ENCODE peak calls at places on chromosomes 3 and 15, in five cellular contexts. N is WERI-Rb-1, F is mucosa of descending colon, T is cardiac muscle cell, Q is left ventricle myocardium inferior. V is an unnamed sample.

GRCh38 chr3:45644063-45644462 is 45.1 kb upstream of the SACM1L start:
- DNase-seq in N (no peak), F (no peak), T (no peak), Q (no peak), V (no peak)

GRCh38 chr3:189655617-189656016 is 24.4 kb downstream of the TP63 start:
- DNase-seq in N (no peak), F (no peak), T (no peak), Q (no peak), V (no peak)

GRCh38 chr3:133881987-133882825 is 13.5 kb downstream of the RAB6B start:
- DNase-seq in N (no peak), F (no peak), T (no peak), Q (no peak), V (no peak)

GRCh38 chr3:16482770-16483531 is 30.5 kb downstream of the RFTN1 start:
- DNase-seq in N (no peak), F (peak), T (no peak), Q (no peak), V (no peak)

GRCh38 chr15:88075102-88075501 is 181.4 kb downstream of the NTRK3 start:
- DNase-seq in N (no peak), F (no peak), T (no peak), Q (no peak), V (no peak)

GRCh38 chr3:43766672-43767465 is 76.1 kb downstream of the ABHD5 start:
- DNase-seq in N (no peak), F (no peak), T (no peak), Q (no peak), V (no peak)

GRCh38 chr3:152688313-152688712 is 146.6 kb upstream of the P2RY1 start:
- DNase-seq in N (peak), F (no peak), T (no peak), Q (no peak), V (no peak)

GRCh38 chr15:67674983-67675382 is 132.5 kb downstream of the MAP2K5 start:
- DNase-seq in N (no peak), F (no peak), T (no peak), Q (no peak), V (no peak)

GRCh38 chr3:52118156-52118875 is 35.9 kb downstream of the POC1A start:
- DNase-seq in N (no peak), F (no peak), T (no peak), Q (no peak), V (no peak)

GRCh38 chr3:30156586-30157498 is 449.6 kb upstream of the TGFBR2 start:
- DNase-seq in N (no peak), F (no peak), T (no peak), Q (no peak), V (no peak)

GRCh38 chr3:141929341-141929995 is 53.0 kb downstream of the ATP1B3 start:
- DNase-seq in N (no peak), F (no peak), T (no peak), Q (no peak), V (no peak)

GRCh38 chr3:129604942-129605592 is 1.4 kb downstream of the PLXND1 start:
- DNase-seq in N (no peak), F (no peak), T (no peak), Q (no peak), V (peak)

GRCh38 chr3:27715863-27716262 is 6.3 kb downstream of the EOMES start:
- DNase-seq in N (no peak), F (no peak), T (no peak), Q (no peak), V (no peak)

GRCh38 chr3:170692720-170693119 is 106.8 kb upstream of the SLC7A14 start:
- DNase-seq in N (no peak), F (no peak), T (no peak), Q (no peak), V (no peak)

GRCh38 chr3:128946411-128946810 is 47.5 kb downstream of the CFAP92 start:
- DNase-seq in N (no peak), F (no peak), T (no peak), Q (no peak), V (no peak)

GRCh38 chr3:100621251-100621650 is 11.8 kb downstream of the ADGRG7 start:
- DNase-seq in N (no peak), F (no peak), T (no peak), Q (no peak), V (no peak)

GRCh38 chr3:13884851-13885703 is 5.2 kb upstream of the WNT7A start:
- DNase-seq in N (peak), F (peak), T (peak), Q (no peak), V (peak)

GRCh38 chr15:42011074-42011473 is 9.8 kb downstream of the PLA2G4E start:
- DNase-seq in N (no peak), F (no peak), T (no peak), Q (no peak), V (no peak)

GRCh38 chr3:112856537-112856936 is 9.9 kb upstream of the CD200R1L start:
- DNase-seq in N (no peak), F (no peak), T (no peak), Q (no peak), V (no peak)

GRCh38 chr3:179671709-179672337 is 19.0 kb downstream of the USP13 start:
- DNase-seq in N (no peak), F (no peak), T (no peak), Q (no peak), V (no peak)

GRCh38 chr3:126258670-126259069 is 78.3 kb upstream of the ALDH1L1 start:
- DNase-seq in N (no peak), F (no peak), T (no peak), Q (no peak), V (no peak)

GRCh38 chr3:80357761-80358160 is 590.0 kb upstream of the ROBO1 start:
- DNase-seq in N (no peak), F (no peak), T (no peak), Q (no peak), V (no peak)

DNA sequence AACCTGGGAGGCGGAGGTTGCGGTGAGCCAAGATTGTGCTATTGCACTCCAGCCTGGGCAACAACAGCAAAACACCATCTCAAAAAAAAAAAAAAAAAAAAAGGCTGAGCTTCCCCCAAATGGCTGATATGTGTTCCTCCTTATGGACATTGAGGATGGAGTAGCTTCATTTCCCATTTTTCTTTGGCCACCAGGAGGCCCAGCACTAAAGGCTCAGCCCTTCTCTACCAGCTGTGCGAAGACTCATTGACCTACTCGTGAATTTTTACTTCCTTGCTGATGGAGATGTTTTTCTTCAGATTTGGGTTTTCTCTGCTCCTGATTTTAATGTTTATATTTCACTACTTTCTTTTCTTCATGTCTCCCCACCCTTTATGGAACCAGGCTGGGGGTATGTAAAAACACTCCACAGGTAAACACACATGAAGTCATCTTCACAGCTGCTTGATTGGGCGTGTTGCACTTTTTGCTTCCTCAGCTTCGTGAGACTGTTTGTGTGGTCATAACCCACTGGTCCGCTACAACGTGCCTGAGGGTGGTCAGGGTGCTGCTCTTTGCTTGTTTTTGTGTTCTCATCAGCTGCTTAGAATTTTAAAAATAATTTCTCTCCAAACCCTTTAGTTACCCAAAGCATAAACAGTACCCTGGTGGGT is 13.5 kb downstream of the SEMA4B start:
- DNase-seq in N (no peak), F (no peak), T (no peak), Q (no peak), V (no peak)
- TF ChIP-seq CTCF in N (peak), F (no peak), T (peak), Q (peak), V (peak)

GRCh38 chr3:72006631-72007556 is 221.9 kb upstream of the PROK2 start:
- DNase-seq in N (no peak), F (no peak), T (no peak), Q (no peak), V (no peak)
- TF ChIP-seq CTCF in N (no peak), F (no peak), T (no peak), Q (no peak), V (no peak)

DNA sequence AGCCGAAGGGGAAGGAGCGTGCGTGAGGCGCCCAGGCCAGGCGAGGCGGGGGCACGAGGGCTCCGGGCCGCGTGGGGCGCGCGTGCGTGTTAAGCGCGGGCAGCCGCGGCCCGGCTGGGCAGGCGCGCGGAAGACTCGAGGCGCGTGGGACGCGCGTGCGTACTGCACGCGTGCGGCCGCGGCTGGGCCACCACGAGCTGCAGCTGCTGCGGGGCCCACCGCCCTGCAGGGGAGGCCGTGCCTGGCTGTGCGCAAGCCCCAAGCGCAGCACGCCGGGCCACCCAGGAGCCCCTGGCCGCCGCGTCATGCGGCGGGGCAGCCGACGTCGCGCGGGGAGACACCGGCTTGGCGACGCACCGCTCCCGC is 619 bp upstream of the TRIM71 start:
- DNase-seq in N (no peak), F (no peak), T (peak), Q (no peak), V (peak)
- TF ChIP-seq CTCF in N (no peak), F (no peak), T (no peak), Q (no peak), V (no peak)

DNA sequence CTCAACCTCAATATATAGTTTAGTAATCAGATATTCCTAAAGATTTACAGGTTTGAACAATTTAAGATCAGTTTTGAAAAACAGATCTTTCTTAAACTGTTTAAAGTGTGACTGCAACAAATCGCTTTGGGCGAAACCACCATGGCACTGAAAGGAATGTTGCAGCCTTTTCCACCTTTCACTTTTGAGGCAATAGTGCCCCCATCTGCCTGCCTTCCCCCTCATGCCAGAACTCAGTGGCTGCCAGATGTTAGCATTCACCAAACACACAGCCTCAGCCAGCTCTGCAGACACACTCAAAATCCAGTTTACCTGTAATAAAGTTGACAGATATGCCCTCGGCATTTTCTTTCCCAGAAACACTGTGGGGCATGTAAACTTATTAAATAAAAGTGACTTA is 3.3 kb downstream of the LYSMD4 start:
- DNase-seq in N (no peak), F (no peak), T (peak), Q (no peak), V (no peak)
- TF ChIP-seq CTCF in N (peak), F (no peak), T (peak), Q (peak), V (no peak)

GRCh38 chr3:127902486-127902885 is 12.5 kb upstream of the KBTBD12 start:
- DNase-seq in N (peak), F (no peak), T (no peak), Q (no peak), V (no peak)

GRCh38 chr3:127899769-127900168 is 15.3 kb upstream of the KBTBD12 start:
- DNase-seq in N (no peak), F (no peak), T (no peak), Q (no peak), V (no peak)

GRCh38 chr3:127900536-127900935 is 14.5 kb upstream of the KBTBD12 start:
- DNase-seq in N (no peak), F (no peak), T (no peak), Q (no peak), V (no peak)

GRCh38 chr3:127899200-127899599 is 15.8 kb upstream of the KBTBD12 start:
- DNase-seq in N (no peak), F (no peak), T (no peak), Q (no peak), V (no peak)

GRCh38 chr3:127903596-127903995 is 11.4 kb upstream of the KBTBD12 start:
- DNase-seq in N (peak), F (no peak), T (peak), Q (no peak), V (no peak)
- TF ChIP-seq CTCF in N (no peak), F (no peak), T (no peak), Q (no peak), V (no peak)

V was measured in glutamatergic neuron.